ENCODE peak calls at places on chromosomes 12 and 14, in nine cellular contexts. P, X, B, A, Z, G, L, M and O are unnamed samples.

GRCh38 chr12:29198901-29199300 is 49.8 kb downstream of the FAR2 start:
- DNase-seq in Z (no peak), G (no peak), M (no peak), X (no peak), B (no peak), L (no peak), A (no peak), P (no peak), O (no peak)

GRCh38 chr14:87108726-87109125 is 884.3 kb downstream of the GALC start:
- DNase-seq in X (no peak), Z (no peak), A (no peak), L (no peak), M (no peak), G (no peak), B (no peak), P (no peak), O (no peak)

GRCh38 chr12:27936196-27936595 is 36.3 kb downstream of the PTHLH start:
- DNase-seq in L (no peak), M (no peak), X (no peak), P (no peak), A (no peak), Z (no peak), B (no peak), G (no peak), O (no peak)

GRCh38 chr14:22646570-22647254 is 2.6 kb upstream of the OR6J1 start:
- DNase-seq in L (no peak), M (no peak), X (no peak), P (no peak), G (no peak), B (no peak), Z (no peak), A (no peak), O (no peak)

GRCh38 chr12:48671231-48671856 is 10.7 kb downstream of the KANSL2 start:
- DNase-seq in M (no peak), G (no peak), A (no peak), Z (no peak), X (no peak), B (no peak), L (no peak), P (no peak), O (no peak)

GRCh38 chr12:120041386-120042231 is 52.6 kb downstream of the BICDL1 start:
- DNase-seq in A (no peak), X (no peak), P (no peak), M (no peak), G (no peak), Z (no peak), L (no peak), B (no peak), O (no peak)

GRCh38 chr12:101813117-101813516 is 17.6 kb downstream of the GNPTAB start:
- DNase-seq in L (no peak), A (no peak), X (no peak), B (no peak), M (no peak), Z (no peak), P (no peak), G (no peak), O (no peak)

GRCh38 chr12:32548691-32549412 is 130.2 kb upstream of the DNM1L start:
- DNase-seq in B (no peak), Z (no peak), M (no peak), P (no peak), X (no peak), A (no peak), L (no peak), G (no peak), O (peak; percentile 57)

GRCh38 chr12:20125259-20125919 is 242.9 kb upstream of the PDE3A start:
- DNase-seq in G (no peak), M (no peak), Z (no peak), X (no peak), P (no peak), A (no peak), L (no peak), B (no peak), O (no peak)

GRCh38 chr12:12872139-12872933 is 19.0 kb upstream of the GPRC5A start:
- DNase-seq in L (peak; percentile 74), B (no peak), Z (no peak), X (no peak), M (no peak), G (no peak), P (peak; percentile 87), A (no peak), O (no peak)

GRCh38 chr14:101289911-101290310 is 271.4 kb upstream of the DIO3 start:
- DNase-seq in X (no peak), Z (no peak), L (no peak), A (no peak), P (no peak), B (no peak), M (no peak), G (no peak), O (no peak)

GRCh38 chr12:32240833-32241232 is 134.2 kb downstream of the BICD1 start:
- DNase-seq in P (no peak), G (no peak), B (no peak), M (no peak), L (no peak), A (no peak), Z (no peak), X (no peak), O (no peak)

GRCh38 chr12:50184261-50184660 is 17.1 kb upstream of the CERS5 start:
- DNase-seq in A (no peak), G (no peak), Z (no peak), P (no peak), L (peak; percentile 35), B (no peak), M (no peak), X (no peak), O (no peak)

GRCh38 chr12:50186667-50187066 is 19.5 kb upstream of the CERS5 start:
- DNase-seq in M (no peak), L (no peak), P (no peak), Z (no peak), G (no peak), B (no peak), A (no peak), X (no peak), O (no peak)

GRCh38 chr12:50185496-50185895 is 18.3 kb upstream of the CERS5 start:
- DNase-seq in X (no peak), P (no peak), G (no peak), B (no peak), A (no peak), Z (no peak), L (no peak), M (no peak), O (no peak)

GRCh38 chr12:50187084-50187900 is 20.1 kb upstream of the CERS5 start:
- DNase-seq in Z (no peak), M (no peak), G (no peak), A (no peak), P (no peak), L (no peak), B (no peak), X (no peak), O (no peak)

GRCh38 chr12:50185975-50186663 is 18.9 kb upstream of the CERS5 start:
- DNase-seq in M (no peak), G (no peak), P (no peak), A (no peak), B (no peak), L (no peak), Z (no peak), X (no peak), O (no peak)
- TF ChIP-seq POLR2AphosphoS5 in M (no peak), G (no peak), P (no peak), A (no peak), B (no peak), L (no peak), Z (no peak), X (no peak), O (no peak)

GRCh38 chr14:77541905-77542304 is 43.3 kb upstream of the ISM2 start:
- DNase-seq in Z (no peak), L (no peak), B (no peak), A (no peak), X (no peak), G (no peak), M (no peak), P (no peak), O (no peak)

GRCh38 chr14:77543240-77543551 is 44.6 kb upstream of the ISM2 start:
- DNase-seq in G (no peak), P (no peak), L (no peak), Z (no peak), A (no peak), B (no peak), X (no peak), M (no peak), O (no peak)

GRCh38 chr14:77543637-77544334 is 45.2 kb upstream of the ISM2 start:
- DNase-seq in X (no peak), M (no peak), P (no peak), A (no peak), G (no peak), B (no peak), Z (no peak), L (no peak), O (no peak)

GRCh38 chr14:77544571-77544970 is 46.0 kb upstream of the ISM2 start:
- DNase-seq in G (no peak), X (no peak), L (no peak), M (no peak), B (no peak), Z (no peak), P (no peak), A (no peak), O (no peak)

DNA sequence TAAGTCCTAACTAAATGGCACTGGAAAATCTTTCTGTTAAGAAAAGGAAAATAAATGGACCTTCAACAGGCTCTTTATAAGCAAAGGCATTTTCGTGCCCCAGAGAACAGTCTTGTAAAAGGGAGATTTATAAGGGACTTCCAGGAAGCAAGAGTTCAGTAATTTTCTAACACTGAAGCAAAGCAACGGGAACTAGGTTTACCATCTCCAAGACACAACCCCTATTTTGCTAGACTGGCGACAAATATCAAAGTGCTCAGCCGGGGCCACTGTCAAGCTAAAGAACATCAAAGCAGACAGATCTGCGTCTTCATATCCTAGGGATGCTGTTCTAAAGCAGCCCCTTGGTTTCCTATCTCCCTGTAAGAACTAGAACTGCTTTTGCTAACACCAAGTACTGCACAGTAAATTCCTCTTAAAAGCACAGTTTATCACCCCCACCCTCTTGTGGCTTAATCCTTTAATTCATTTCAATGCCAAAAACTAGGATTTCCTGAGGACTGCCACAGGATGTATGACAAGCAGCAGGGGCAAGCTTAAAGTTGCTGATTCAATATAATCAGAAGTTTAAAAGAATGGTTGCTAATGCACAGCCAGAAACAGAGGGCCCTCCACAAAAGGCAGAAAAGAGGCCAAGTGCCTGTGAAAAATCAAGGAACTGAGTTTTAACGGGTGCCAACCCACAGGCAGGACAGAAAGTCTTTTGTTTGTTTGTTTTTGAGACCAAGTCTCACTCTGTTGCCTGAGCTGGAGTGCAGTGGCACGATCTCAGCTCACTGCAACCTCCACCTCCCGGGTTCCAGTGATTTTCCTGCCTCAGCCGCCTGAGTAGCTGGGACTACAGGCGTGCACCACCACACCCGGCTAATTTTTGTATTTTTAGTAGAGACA is 44.0 kb upstream of the ISM2 start:
- DNase-seq in L (no peak), M (no peak), B (no peak), A (no peak), P (no peak), Z (no peak), X (no peak), G (no peak), O (no peak)
- TF ChIP-seq POLR2AphosphoS5 in L (no peak), M (no peak), B (no peak), A (no peak), P (no peak), Z (no peak), X (no peak), G (no peak), O (no peak)

GRCh38 chr12:1377681-1378080 is 216.7 kb downstream of the FBXL14 start:
- DNase-seq in L (no peak), P (no peak), B (no peak), G (no peak), M (no peak), A (no peak), Z (no peak), X (no peak), O (no peak)
- TF ChIP-seq POLR2AphosphoS5 in L (no peak), P (no peak), B (no peak), G (no peak), M (no peak), A (no peak), Z (no peak), X (no peak), O (no peak)

GRCh38 chr14:80621701-80622100 is 319.8 kb downstream of the CEP128 start:
- DNase-seq in L (no peak), G (no peak), A (no peak), Z (no peak), P (peak; percentile 16), X (peak; percentile 27), B (no peak), M (no peak), O (no peak)
- TF ChIP-seq POLR2AphosphoS5 in L (no peak), G (no peak), A (no peak), Z (no peak), P (no peak), X (no peak), B (no peak), M (no peak), O (no peak)